ENCODE peak calls at places on chromosomes 2 and 18, in five cellular contexts. F is heart right ventricle, A is neural progenitor cell, M is left ventricle myocardium inferior, E is PC-3. P is an unnamed sample. For H3K9me3, the result is how much of the 10 kb centered on the place peaks cover.

GRCh38 chr2:41024806-41025205 is 572.9 kb upstream of the SLC8A1 start:
- DNase-seq in F (no peak), A (peak), M (no peak), E (no peak), P (no peak)

GRCh38 chr2:8533923-8534322 is 147.9 kb upstream of the ID2 start:
- DNase-seq in F (no peak), A (no peak), M (no peak), E (no peak), P (no peak)

GRCh38 chr2:25707927-25708326 is 34.5 kb upstream of the DTNB start:
- DNase-seq in F (no peak), A (no peak), M (no peak), E (peak), P (no peak)

GRCh38 chr18:62402342-62402948 is 77.3 kb downstream of the TNFRSF11A start:
- DNase-seq in F (no peak), A (no peak), M (no peak), E (no peak), P (no peak)

GRCh38 chr2:70528276-70528675 is 25.4 kb downstream of the TGFA start:
- DNase-seq in F (no peak), A (no peak), M (no peak), E (no peak), P (no peak)

GRCh38 chr2:46460991-46461715 is 18.2 kb upstream of the TMEM247 start:
- DNase-seq in F (peak), A (peak), M (peak), E (peak), P (peak)

GRCh38 chr18:49733321-49733720 is 80.0 kb downstream of the ACAA2 start:
- DNase-seq in F (no peak), A (no peak), M (no peak), E (peak), P (no peak)

GRCh38 chr2:159613515-159614336 is 2.6 kb downstream of the BAZ2B start:
- DNase-seq in F (no peak), A (no peak), M (no peak), E (peak), P (no peak)

GRCh38 chr2:216057688-216058193 is 23.9 kb downstream of the PECR start:
- DNase-seq in F (no peak), A (no peak), M (no peak), E (no peak), P (peak)

GRCh38 chr18:79394438-79395307 is 1.1 kb upstream of the NFATC1 start:
- DNase-seq in F (peak), A (peak), M (no peak), E (peak), P (no peak)

GRCh38 chr18:74311000-74311399 is 4.6 kb upstream of the C18orf63 start:
- DNase-seq in F (no peak), A (no peak), M (no peak), E (no peak), P (no peak)

GRCh38 chr2:225113356-225114015 is 71.2 kb upstream of the DOCK10 start:
- DNase-seq in F (no peak), A (no peak), M (no peak), E (no peak), P (no peak)

GRCh38 chr18:51098082-51098481 is 68.1 kb downstream of the SMAD4 start:
- DNase-seq in F (no peak), A (no peak), M (no peak), E (no peak), P (no peak)

GRCh38 chr2:19796036-19796703 is 105.6 kb downstream of the TTC32 start:
- DNase-seq in F (no peak), A (no peak), M (no peak), E (no peak), P (no peak)

GRCh38 chr2:85755122-85756027 is 1.6 kb downstream of the ATOH8 start:
- DNase-seq in F (no peak), A (peak), M (peak), E (no peak), P (no peak)

GRCh38 chr2:85756195-85756594 is 2.4 kb downstream of the ATOH8 start:
- DNase-seq in F (no peak), A (no peak), M (peak), E (no peak), P (no peak)

GRCh38 chr2:85753035-85753524 is 711 bp upstream of the ATOH8 start:
- DNase-seq in F (no peak), A (peak), M (no peak), E (no peak), P (no peak)

GRCh38 chr2:85753525-85754312 is at the start of gene ATOH8:
- DNase-seq in F (peak), A (peak), M (peak), E (peak), P (peak)

DNA sequence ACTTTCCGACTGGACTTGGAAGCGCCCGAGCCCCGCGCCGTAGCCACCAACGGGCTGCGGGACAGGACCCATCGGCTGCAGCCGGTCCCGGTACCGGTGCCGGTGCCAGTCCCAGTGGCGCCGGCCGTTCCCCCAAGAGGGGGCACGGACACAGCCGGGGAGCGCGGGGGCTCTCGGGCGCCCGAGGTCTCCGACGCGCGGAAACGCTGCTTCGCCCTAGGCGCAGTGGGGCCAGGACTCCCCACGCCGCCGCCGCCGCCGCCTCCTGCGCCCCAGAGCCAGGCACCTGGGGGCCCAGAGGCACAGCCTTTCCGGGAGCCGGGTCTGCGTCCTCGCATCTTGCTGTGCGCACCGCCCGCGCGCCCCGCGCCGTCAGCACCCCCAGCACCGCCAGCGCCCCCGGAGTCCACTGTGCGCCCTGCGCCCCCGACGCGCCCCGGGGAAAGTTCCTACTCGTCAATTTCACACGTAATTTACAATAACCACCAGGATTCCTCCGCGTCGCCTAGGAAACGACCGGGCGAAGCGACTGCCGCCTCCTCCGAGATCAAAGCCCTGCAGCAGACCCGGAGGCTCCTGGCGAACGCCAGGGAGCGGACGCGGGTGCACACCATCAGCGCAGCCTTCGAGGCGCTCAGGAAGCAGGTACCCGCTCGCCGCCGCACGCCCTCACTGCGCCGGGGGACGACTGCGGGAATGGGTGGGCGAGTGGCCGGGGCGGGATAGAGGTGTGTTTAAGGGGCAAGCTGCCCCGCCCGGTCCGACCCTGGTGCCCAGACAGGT is 713 bp downstream of the ATOH8 start:
- DNase-seq in F (peak), A (peak), M (peak), E (no peak), P (peak)
- TF ChIP-seq CTCF in F (peak), A (peak), M (peak), E (no peak), P (peak)

DNA sequence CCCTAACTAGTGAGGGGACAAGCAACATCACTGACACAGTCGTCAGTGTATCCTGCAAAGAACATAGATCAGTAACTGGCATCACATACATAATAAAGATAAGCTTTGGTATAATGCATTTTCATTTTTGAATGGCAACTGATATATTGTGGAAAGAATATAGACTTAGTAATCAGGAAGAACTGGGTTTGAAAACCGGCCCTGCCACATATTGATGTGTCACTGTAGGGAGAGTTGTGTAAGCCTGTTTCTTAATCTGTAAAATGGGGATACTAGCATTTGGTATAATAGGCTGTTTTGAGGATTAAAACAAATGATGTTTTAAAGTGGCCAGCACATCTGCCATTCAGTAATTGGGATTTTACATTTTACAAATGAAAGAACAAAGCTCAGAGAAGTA is 277.8 kb upstream of the CNTNAP5 start:
- DNase-seq in F (no peak), A (no peak), M (no peak), E (peak), P (no peak)
- H3K9me3 ChIP-seq in F (under half), A (under half), M (under half), E (under half), P (under half)

DNA sequence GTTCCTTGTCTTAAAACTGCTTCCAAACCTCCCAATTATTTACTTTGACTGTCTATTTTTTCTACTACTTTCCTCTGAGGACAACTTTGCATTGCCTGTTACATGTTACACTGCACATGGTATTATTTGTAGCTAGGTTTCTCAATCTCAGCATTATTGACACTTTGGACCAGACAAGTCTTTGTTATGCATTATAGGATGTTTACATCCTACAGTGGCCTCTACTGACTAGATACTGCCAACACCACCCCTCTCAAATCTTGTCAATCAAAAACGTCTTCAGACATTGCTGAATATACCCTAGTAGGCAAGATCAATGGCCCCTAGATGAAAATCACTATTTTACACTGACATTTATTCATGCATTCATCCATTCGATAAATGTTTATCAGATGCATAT is 129.6 kb upstream of the DNAJC10 start:
- DNase-seq in F (no peak), A (no peak), M (no peak), E (no peak), P (no peak)
- TF ChIP-seq CTCF in F (no peak), A (peak), M (no peak), E (no peak), P (no peak)

GRCh38 chr18:35244671-35245070 is 3.8 kb downstream of the ZNF397 start:
- DNase-seq in F (no peak), A (no peak), M (no peak), E (no peak), P (no peak)
- H3K9me3 ChIP-seq in F (under half), A (under half), M (under half), E (under half), P (under half)

GRCh38 chr18:59659486-59660187 is 37.6 kb downstream of the CCBE1 start:
- DNase-seq in F (no peak), A (peak), M (no peak), E (peak), P (no peak)
- TF ChIP-seq CTCF in F (no peak), A (no peak), M (no peak), E (no peak), P (no peak)

DNA sequence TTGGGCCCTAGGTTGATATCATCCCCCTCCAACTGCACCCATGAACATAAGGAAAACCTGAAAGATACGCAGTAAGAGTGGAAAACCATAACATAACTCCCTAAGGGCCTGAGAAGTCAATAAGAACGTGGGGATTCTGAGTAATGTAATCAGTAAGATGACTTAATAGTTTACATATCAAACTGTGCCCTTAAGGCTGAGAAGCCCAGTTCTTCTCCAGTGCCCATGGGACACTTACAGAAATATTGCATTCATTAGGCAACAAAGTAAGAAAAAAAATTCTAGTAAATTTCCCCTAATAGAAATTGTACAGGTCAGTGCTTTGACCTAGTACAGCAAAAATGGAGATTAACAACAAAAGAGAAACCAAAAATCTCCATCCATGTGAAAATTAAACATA is 139.8 kb upstream of the HS6ST1 start:
- DNase-seq in F (no peak), A (no peak), M (no peak), E (peak), P (no peak)
- H3K9me3 ChIP-seq in F (under half), A (under half), M (under half), E (under half), P (under half)

DNA sequence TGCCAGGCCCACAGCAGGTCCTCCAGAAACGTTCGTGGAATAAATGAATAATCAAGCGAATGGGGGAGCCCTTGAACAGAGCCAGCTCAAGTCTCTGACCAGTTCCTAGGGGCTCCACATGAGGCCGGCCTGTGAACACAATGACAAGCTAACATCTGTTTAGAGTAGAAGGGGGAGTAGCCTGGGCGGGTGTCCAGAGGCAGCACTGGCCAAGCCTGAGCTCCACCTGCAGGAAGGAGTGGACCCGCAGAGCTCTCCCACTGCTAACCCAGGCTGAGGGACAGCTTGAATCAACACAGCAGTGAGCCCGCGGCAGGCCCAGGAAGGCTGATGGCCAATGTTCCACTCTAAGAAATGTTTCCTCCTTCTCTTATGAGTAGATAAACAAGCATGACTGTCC is 234.8 kb upstream of the RAB6C start:
- DNase-seq in F (peak), A (peak), M (peak), E (no peak), P (no peak)
- TF ChIP-seq CTCF in F (no peak), A (peak), M (no peak), E (no peak), P (no peak)

GRCh38 chr2:181682795-181683517 is 2.6 kb upstream of the NEUROD1 start:
- DNase-seq in F (no peak), A (peak), M (no peak), E (no peak), P (no peak)
- H3K9me3 ChIP-seq in F (under half), A (under half), M (under half), E (under half), P (under half)

DNA sequence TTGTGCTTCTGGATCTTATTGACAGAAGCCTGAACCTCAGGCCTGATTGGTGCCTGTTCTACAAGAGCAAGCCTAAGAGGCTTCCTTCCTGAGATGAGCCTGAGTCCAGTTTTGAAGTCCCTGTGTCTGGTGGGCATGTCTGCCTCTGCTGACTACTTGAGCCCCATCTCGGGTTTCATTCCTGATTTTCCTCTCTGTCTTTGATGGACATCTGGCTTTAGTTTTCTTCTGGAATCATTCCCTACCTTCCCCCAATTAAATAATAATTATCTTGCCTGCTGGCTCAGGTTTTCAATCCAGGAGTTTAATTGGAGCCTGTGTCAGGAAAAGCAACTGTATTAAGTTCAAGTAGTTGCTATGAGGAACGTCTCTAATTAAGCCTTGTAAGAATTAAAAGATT is 135.5 kb upstream of the MC4R start:
- DNase-seq in F (no peak), A (no peak), M (no peak), E (no peak), P (no peak)
- TF ChIP-seq CTCF in F (no peak), A (no peak), M (no peak), E (no peak), P (no peak)